ENCODE peak calls at places on chromosomes 1 and 21, in nine cellular contexts. B is pancreas; A is astrocyte of the spinal cord; V is body of pancreas; J is CD8-positive, alpha-beta T cell; K is naive thymus-derived CD4-positive, alpha-beta T cell; L is kidney; C is AG09309; H is fibroblast of pulmonary artery. P is an unnamed sample.

GRCh38 chr1:90579212-90579802 is 137.8 kb downstream of the BARHL2 start:
- DNase-seq in B (no peak), A (peak), V (no peak), J (no peak), K (peak), L (no peak), C (peak), H (peak), P (no peak)

GRCh38 chr1:162349635-162350330 is 26.9 kb downstream of the SPATA46 start:
- DNase-seq in B (no peak), A (peak), V (no peak), J (no peak), K (no peak), L (no peak), C (peak), H (peak), P (no peak)

GRCh38 chr1:20717452-20718342 is at the start of gene KIF17:
- DNase-seq in B (peak), A (peak), V (peak), J (peak), K (peak), L (peak), C (no peak), H (peak), P (peak)

GRCh38 chr1:53913352-53914043 is 19.5 kb downstream of the DIO1 start:
- DNase-seq in B (no peak), A (no peak), V (no peak), J (no peak), K (no peak), L (no peak), C (no peak), H (no peak), P (no peak)

GRCh38 chr1:193919827-193920226 is 733.4 kb upstream of the B3GALT2 start:
- DNase-seq in B (no peak), A (peak), V (no peak), J (no peak), K (no peak), L (no peak), C (no peak), H (peak), P (no peak)

GRCh38 chr1:43704838-43705237 is 2.5 kb upstream of the ST3GAL3 start:
- DNase-seq in B (no peak), A (peak), V (no peak), J (no peak), K (no peak), L (no peak), C (no peak), H (peak), P (no peak)

GRCh38 chr1:206050655-206051235 is 2.2 kb upstream of the RHEX start:
- DNase-seq in B (no peak), A (no peak), V (peak), J (peak), K (peak), L (peak), C (no peak), H (no peak), P (peak)

GRCh38 chr1:6861075-6861724 is 75.9 kb downstream of the CAMTA1 start:
- DNase-seq in B (no peak), A (no peak), V (no peak), J (no peak), K (no peak), L (no peak), C (no peak), H (no peak), P (no peak)

GRCh38 chr1:8238141-8239038 is 79.5 kb upstream of the SLC45A1 start:
- DNase-seq in B (no peak), A (peak), V (no peak), J (no peak), K (no peak), L (no peak), C (peak), H (peak), P (peak)

GRCh38 chr1:162357681-162358266 is 18.9 kb downstream of the SPATA46 start:
- DNase-seq in B (no peak), A (peak), V (no peak), J (no peak), K (no peak), L (no peak), C (peak), H (peak), P (no peak)

GRCh38 chr1:70043806-70044205 is 161.6 kb downstream of the LRRC40 start:
- DNase-seq in B (no peak), A (peak), V (no peak), J (no peak), K (no peak), L (no peak), C (peak), H (peak), P (no peak)

GRCh38 chr1:197633447-197634039 is 141.7 kb downstream of the DENND1B start:
- DNase-seq in B (no peak), A (no peak), V (no peak), J (no peak), K (no peak), L (no peak), C (no peak), H (no peak), P (peak)

GRCh38 chr21:44337941-44338895 is 972 bp downstream of the CFAP410 start:
- DNase-seq in B (no peak), A (peak), V (peak), J (peak), K (peak), L (peak), C (no peak), H (peak), P (peak)

GRCh38 chr1:36118396-36118795 is 6.6 kb downstream of the COL8A2 start:
- DNase-seq in B (no peak), A (no peak), V (no peak), J (no peak), K (no peak), L (no peak), C (no peak), H (no peak), P (no peak)

GRCh38 chr1:1943834-1944570 is 24.9 kb upstream of the TMEM52 start:
- DNase-seq in B (peak), A (no peak), V (peak), J (peak), K (peak), L (peak), C (no peak), H (peak), P (peak)
- H3K4me3 ChIP-seq in B (no peak), A (no peak), V (no peak), J (no peak), K (no peak), L (peak), C (no peak), H (no peak), P (peak)

DNA sequence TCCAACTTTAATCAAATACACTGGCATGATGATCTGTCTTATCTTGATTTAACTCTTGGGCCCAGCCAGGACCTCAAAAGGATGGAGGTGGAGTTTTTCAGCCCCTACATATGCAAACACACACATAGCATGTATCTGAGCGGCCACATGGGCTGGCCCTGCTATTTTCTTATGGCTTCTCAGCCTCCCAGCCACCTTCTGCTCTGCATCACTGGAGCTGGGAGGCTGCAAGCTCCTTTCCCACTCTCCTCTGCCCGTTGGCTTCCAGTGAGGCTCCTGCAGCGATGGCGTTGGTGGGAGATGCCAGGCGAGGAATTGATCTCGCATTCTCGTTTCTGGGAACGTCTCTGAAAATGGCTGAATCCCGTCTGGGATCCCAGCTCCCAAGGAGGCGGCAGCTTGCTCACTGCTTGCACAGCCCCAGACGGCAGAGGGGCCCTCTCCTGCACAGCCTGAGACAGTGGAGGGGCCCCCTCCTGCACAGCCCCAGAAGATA is 1.7 kb upstream of the PRXL2B start:
- DNase-seq in B (no peak), A (no peak), V (no peak), J (no peak), K (no peak), L (no peak), C (no peak), H (no peak), P (no peak)
- H3K4me3 ChIP-seq in B (peak), A (peak), V (no peak), J (peak), K (peak), L (no peak), C (peak), H (peak), P (peak)

GRCh38 chr21:45572231-45572630 is 30.0 kb upstream of the SLC19A1 start:
- DNase-seq in B (no peak), A (no peak), V (no peak), J (no peak), K (no peak), L (peak), C (no peak), H (no peak), P (peak)

GRCh38 chr21:45572783-45573451 is 30.7 kb upstream of the SLC19A1 start:
- DNase-seq in B (no peak), A (no peak), V (no peak), J (no peak), K (no peak), L (no peak), C (no peak), H (no peak), P (peak)

GRCh38 chr21:45570071-45570470 is 27.8 kb upstream of the SLC19A1 start:
- DNase-seq in B (no peak), A (no peak), V (no peak), J (no peak), K (no peak), L (peak), C (no peak), H (no peak), P (no peak)

GRCh38 chr21:45571641-45572040 is 29.4 kb upstream of the SLC19A1 start:
- DNase-seq in B (no peak), A (no peak), V (no peak), J (no peak), K (no peak), L (peak), C (no peak), H (no peak), P (no peak)

DNA sequence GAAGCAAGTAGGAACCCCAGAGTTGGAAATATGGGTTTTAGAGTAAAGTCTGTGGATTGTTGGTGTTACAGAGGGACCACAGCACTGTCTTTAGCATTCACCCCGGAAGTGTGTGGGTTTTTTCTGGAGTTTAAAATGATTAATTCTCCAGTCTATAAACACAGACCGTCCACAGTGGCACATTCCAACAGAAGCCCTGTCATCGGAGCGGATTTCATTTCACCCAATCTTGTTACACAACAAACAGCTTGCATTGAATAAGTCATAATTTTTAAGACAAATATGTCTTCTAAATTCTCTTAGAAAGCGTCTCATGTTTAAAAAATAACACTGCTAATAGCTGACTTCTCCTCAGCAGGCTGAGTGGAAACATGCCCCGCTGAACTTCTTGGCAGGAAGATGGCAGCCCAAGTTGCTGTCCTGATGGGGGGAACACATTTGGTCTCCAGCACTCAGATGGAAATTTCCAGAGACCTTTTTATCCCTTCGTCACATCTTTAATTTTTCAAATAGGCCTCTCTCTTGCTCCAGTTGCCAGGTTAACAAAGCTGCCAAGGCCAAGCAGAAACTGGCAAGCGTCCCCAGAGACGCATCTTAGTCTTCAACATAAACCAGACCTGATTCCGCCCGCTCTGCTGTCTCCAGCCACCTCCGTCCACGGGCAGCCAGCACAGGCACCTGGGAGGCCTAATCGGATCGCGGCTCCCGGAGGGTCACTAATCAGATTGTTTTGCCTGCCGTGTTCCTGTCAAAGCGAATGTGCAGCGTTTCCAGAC is 28.8 kb upstream of the SLC19A1 start:
- DNase-seq in B (no peak), A (no peak), V (no peak), J (no peak), K (no peak), L (peak), C (peak), H (no peak), P (peak)
- H3K4me3 ChIP-seq in B (no peak), A (no peak), V (no peak), J (no peak), K (no peak), L (no peak), C (no peak), H (no peak), P (no peak)

GRCh38 chr21:16534408-16535099 is 804.8 kb downstream of the USP25 start:
- DNase-seq in B (peak), A (peak), V (peak), J (no peak), K (no peak), L (peak), C (peak), H (peak), P (no peak)
- H3K4me3 ChIP-seq in B (peak), A (peak), V (no peak), J (no peak), K (no peak), L (peak), C (peak), H (peak), P (no peak)

GRCh38 chr1:65068202-65069011 is 79.6 kb upstream of the AK4 start:
- DNase-seq in B (no peak), A (peak), V (no peak), J (no peak), K (peak), L (no peak), C (no peak), H (peak), P (no peak)
- H3K4me3 ChIP-seq in B (peak), A (peak), V (peak), J (peak), K (peak), L (peak), C (peak), H (peak), P (peak)

DNA sequence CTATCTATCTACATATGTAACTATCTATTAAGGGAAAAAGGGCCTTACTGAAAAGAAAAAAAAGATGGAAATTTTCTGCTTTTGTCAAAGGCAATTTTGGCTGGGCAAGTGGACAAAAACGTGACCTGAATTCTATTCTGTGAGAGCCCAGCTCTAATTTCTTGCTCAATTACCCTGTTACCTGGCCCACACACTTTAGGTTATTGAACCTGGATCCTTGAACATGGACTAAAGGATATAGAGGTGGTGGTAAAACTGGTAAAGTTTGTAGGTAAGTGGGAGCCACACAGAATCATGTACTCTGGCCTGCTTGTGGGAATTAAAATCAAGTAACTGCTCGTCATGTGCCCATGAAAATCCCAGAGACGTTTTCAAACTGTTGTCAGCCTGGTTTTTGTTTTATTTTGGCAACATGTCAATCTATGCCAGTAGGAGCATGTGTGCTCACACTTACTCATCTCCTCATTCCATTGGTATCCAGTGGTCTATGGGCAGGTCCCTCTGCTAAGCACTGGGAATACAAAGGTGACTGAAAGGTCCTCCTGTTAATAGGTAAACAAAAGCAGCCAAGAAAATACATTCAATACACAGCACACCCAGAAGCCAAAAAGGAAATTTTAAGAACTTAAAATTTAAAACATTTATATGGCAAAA is 113.7 kb upstream of the WARS2 start:
- DNase-seq in B (no peak), A (no peak), V (no peak), J (no peak), K (no peak), L (no peak), C (no peak), H (no peak), P (no peak)
- H3K4me3 ChIP-seq in B (no peak), A (no peak), V (no peak), J (no peak), K (no peak), L (no peak), C (no peak), H (no peak), P (no peak)